ENCODE peak calls at places on chromosomes 3 and 15, in six cellular contexts. P is small intestine, S is transverse colon, G is NT2/D1, J is K562, A is mucosa of descending colon. R is an unnamed sample. For H3K36me3 and H3K4me1, the result is how much of the 10 kb centered on the place peaks cover.

GRCh38 chr3:69012111-69012835 is 1.2 kb downstream of the EOGT start:
- DNase-seq in P (peak), A (peak), G (no peak), S (peak), J (no peak), R (no peak)

GRCh38 chr3:124177070-124177469 is 185.1 kb upstream of the ROPN1 start:
- DNase-seq in G (no peak), P (no peak), S (no peak), J (no peak), A (no peak), R (no peak)

GRCh38 chr3:10204921-10205320 is 40.2 kb downstream of the IRAK2 start:
- DNase-seq in A (no peak), S (no peak), P (no peak), G (no peak), J (no peak), R (no peak)

GRCh38 chr15:29934251-29934650 is 112.0 kb upstream of the TJP1 start:
- DNase-seq in P (peak), S (no peak), A (no peak), G (no peak), J (no peak), R (no peak)

GRCh38 chr15:37252530-37252929 is 152.2 kb upstream of the MEIS2 start:
- DNase-seq in S (no peak), P (no peak), G (no peak), A (no peak), J (no peak), R (no peak)

GRCh38 chr15:78841891-78842290 is 30.6 kb upstream of the ADAMTS7 start:
- DNase-seq in J (no peak), A (no peak), S (no peak), G (no peak), P (no peak), R (no peak)

GRCh38 chr3:126153695-126154360 is 26.6 kb downstream of the ALDH1L1 start:
- DNase-seq in S (no peak), G (no peak), P (no peak), A (no peak), J (no peak), R (no peak)

GRCh38 chr15:89492111-89492641 is 4.2 kb downstream of the RHCG start:
- DNase-seq in P (no peak), G (no peak), S (no peak), J (no peak), A (no peak), R (no peak)

GRCh38 chr3:156865732-156866131 is 39.6 kb downstream of the LEKR1 start:
- DNase-seq in J (no peak), S (no peak), P (no peak), G (no peak), A (no peak), R (no peak)

GRCh38 chr3:110811050-110811449 is 260.6 kb upstream of the NECTIN3 start:
- DNase-seq in J (no peak), A (no peak), G (no peak), P (no peak), S (no peak), R (no peak)

GRCh38 chr3:48503406-48504050 is 446 bp downstream of the SHISA5 start:
- DNase-seq in P (no peak), J (peak), A (peak), S (peak), G (peak), R (no peak)

GRCh38 chr3:148333091-148333490 is 364.6 kb upstream of the AGTR1 start:
- DNase-seq in J (no peak), G (no peak), A (peak), S (no peak), P (peak), R (no peak)

GRCh38 chr3:51393564-51393963 is 2.5 kb downstream of the RBM15B start:
- DNase-seq in J (no peak), G (no peak), A (no peak), P (no peak), S (no peak), R (no peak)

GRCh38 chr15:66708389-66708788 is 6.4 kb downstream of the SMAD6 start:
- DNase-seq in P (no peak), S (no peak), G (no peak), A (no peak), J (no peak), R (no peak)

GRCh38 chr3:155743616-155744015 is 1.3 kb downstream of the PLCH1 start:
- DNase-seq in G (no peak), A (peak), P (peak), J (no peak), S (no peak), R (no peak)

GRCh38 chr15:85296615-85297402 is 83.6 kb upstream of the AKAP13 start:
- DNase-seq in J (peak), P (peak), A (peak), G (peak), S (peak), R (peak)

GRCh38 chr3:108662141-108662738 is 72.7 kb downstream of the DZIP3 start:
- DNase-seq in J (peak), A (peak), S (no peak), G (peak), P (peak), R (no peak)

GRCh38 chr3:48514431-48515227 is 10.7 kb upstream of the SHISA5 start:
- DNase-seq in A (no peak), S (no peak), G (no peak), J (no peak), P (no peak), R (no peak)

GRCh38 chr15:80156176-80156720 is 3.4 kb downstream of the FAH start:
- DNase-seq in P (no peak), A (no peak), G (no peak), J (no peak), S (no peak), R (no peak)

GRCh38 chr3:173529062-173529711 is 131.6 kb downstream of the NLGN1 start:
- DNase-seq in A (peak), J (no peak), P (peak), S (no peak), G (peak), R (peak)

GRCh38 chr15:64742921-64743320 is 32.5 kb downstream of the RBPMS2 start:
- DNase-seq in A (no peak), G (no peak), P (no peak), J (no peak), S (no peak), R (no peak)

GRCh38 chr3:94024385-94024784 is 4.0 kb downstream of the STX19 start:
- DNase-seq in A (peak), P (peak), J (no peak), S (peak), G (no peak), R (no peak)

GRCh38 chr3:140091143-140091542 is 156.2 kb downstream of the CLSTN2 start:
- DNase-seq in G (no peak), P (no peak), A (no peak), S (no peak), J (no peak), R (no peak)

GRCh38 chr3:187025254-187025655 is 94.9 kb downstream of the ST6GAL1 start:
- DNase-seq in P (no peak), A (no peak), J (no peak), S (no peak), G (no peak), R (no peak)

GRCh38 chr3:72722930-72723726 is 125.1 kb downstream of the SHQ1 start:
- DNase-seq in P (no peak), S (peak), J (no peak), G (no peak), A (peak), R (no peak)

GRCh38 chr3:11591401-11592266 is 52.1 kb downstream of the VGLL4 start:
- DNase-seq in A (peak), P (no peak), J (no peak), S (no peak), G (peak), R (no peak)

GRCh38 chr15:59886476-59886875 is 117.6 kb upstream of the FOXB1 start:
- DNase-seq in A (no peak), P (no peak), G (no peak), S (no peak), J (no peak), R (no peak)

DNA sequence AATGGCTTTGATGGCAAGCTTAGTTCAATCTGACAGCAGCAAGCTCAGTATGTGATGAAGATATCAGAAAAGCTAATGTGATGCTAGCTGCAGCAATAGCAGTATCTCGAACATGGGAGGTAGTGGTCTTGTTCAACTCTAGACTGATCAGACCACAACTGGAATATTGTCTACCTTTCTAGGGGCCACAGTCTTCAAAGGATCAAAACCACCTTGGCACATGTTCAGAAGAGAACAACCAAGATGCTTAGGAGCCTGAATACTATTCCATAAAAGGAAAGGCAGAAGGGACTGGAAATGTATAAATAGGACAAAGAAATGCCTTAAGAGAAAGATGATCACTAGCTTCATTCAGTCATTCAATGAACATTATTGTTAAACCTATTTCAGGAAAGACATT is 2.3 kb downstream of the C3orf70 start:
- DNase-seq in J (no peak), A (no peak), G (no peak), P (no peak), S (no peak), R (no peak)
- H3K36me3 ChIP-seq in J (under half), A (under half), G (under half), P (under half), S (under half), R (under half)

GRCh38 chr15:48385431-48385830 is 54.2 kb downstream of the DUT start:
- DNase-seq in A (no peak), P (no peak), S (no peak), G (no peak), J (no peak), R (no peak)

GRCh38 chr15:48389701-48390143 is 58.5 kb downstream of the DUT start:
- DNase-seq in A (no peak), S (no peak), G (no peak), P (no peak), J (no peak), R (no peak)

GRCh38 chr15:48385031-48385430 is 53.8 kb downstream of the DUT start:
- DNase-seq in G (no peak), J (no peak), S (no peak), P (no peak), A (no peak), R (no peak)

GRCh38 chr15:48388937-48389309 is 57.7 kb downstream of the DUT start:
- DNase-seq in S (no peak), J (no peak), P (no peak), A (no peak), G (no peak), R (no peak)

GRCh38 chr15:48388017-48388936 is 57.0 kb downstream of the DUT start:
- DNase-seq in J (no peak), A (peak), P (no peak), S (no peak), G (no peak), R (no peak)
- H3K4me1 ChIP-seq in J (under half), A (under half), P (under half), S (under half), G (under half), R (under half)

GRCh38 chr3:58197588-58197987 is 13.2 kb downstream of the DNASE1L3 start:
- DNase-seq in J (no peak), P (no peak), S (no peak), G (no peak), A (no peak), R (no peak)
- H3K36me3 ChIP-seq in J (under half), P (under half), S (under half), G (under half), A (under half), R (under half)

DNA sequence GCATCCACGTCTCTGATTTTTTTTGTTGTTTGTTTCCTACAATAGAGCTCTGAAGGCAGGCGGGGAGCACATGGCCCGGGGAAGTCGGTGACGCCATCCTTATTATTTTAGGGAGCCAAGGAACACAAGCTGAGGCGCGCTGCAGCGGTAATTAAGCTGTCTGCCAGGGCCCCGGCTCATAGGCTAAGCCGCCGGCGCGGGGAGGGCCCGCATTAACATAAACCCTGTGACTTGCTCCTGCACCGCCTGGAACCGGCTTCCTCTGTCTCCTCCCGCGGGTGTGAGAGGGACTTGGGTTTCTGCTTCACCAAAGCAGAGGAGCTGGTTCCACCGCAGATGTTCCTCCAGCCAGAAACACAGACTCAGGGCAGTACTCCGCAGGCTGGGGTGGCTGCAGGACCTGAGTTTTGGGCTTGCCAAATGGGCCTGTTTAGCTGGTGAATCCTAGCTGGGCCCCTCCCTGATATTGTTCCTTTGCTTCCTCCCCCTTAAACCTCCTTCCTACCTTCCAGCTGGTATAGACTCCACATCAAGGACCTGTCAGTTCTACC is 25.3 kb downstream of the ANP32A start:
- DNase-seq in P (peak), S (peak), A (peak), J (no peak), G (peak), R (peak)
- H3K4me1 ChIP-seq in P (under half), S (half or more), A (half or more), J (under half), G (under half), R (under half)

GRCh38 chr15:41566121-41566885 is 7.3 kb downstream of the TYRO3 start:
- DNase-seq in P (no peak), G (no peak), S (no peak), J (peak), A (no peak), R (no peak)

GRCh38 chr15:41568350-41569017 is 9.5 kb downstream of the TYRO3 start:
- DNase-seq in P (no peak), J (peak), A (no peak), S (no peak), G (peak), R (peak)

GRCh38 chr15:41567261-41567660 is 8.2 kb downstream of the TYRO3 start:
- DNase-seq in G (no peak), A (no peak), J (no peak), P (no peak), S (no peak), R (no peak)

GRCh38 chr15:41565702-41566101 is 6.7 kb downstream of the TYRO3 start:
- DNase-seq in G (no peak), A (no peak), P (no peak), J (peak), S (no peak), R (no peak)

GRCh38 chr15:41567870-41568269 is 8.9 kb downstream of the TYRO3 start:
- DNase-seq in G (no peak), S (no peak), J (peak), P (no peak), A (no peak), R (no peak)
- H3K36me3 ChIP-seq in G (half or more), S (under half), J (half or more), P (under half), A (under half), R (under half)

GRCh38 chr15:98682992-98683701 is 34.8 kb downstream of the IGF1R start:
- DNase-seq in S (no peak), A (no peak), G (no peak), P (no peak), J (no peak), R (no peak)
- H3K4me1 ChIP-seq in S (under half), A (under half), G (under half), P (under half), J (under half), R (under half)